ENCODE peak calls at places on chromosomes 4 and X, in four cellular contexts. K is HL-60; O is stimulated activated CD8-positive, alpha-beta memory T cell treated with anti-CD3 and anti-CD28 coated beads, Interleukin-12 subunit alpha, Interleukin-12 subunit beta, amount 100 ng/mL, for 1 hour; I is tibial artery. T is an unnamed sample.

GRCh38 chrX:109774136-109774535 is 41.1 kb upstream of the ACSL4 start:
- DNase-seq in O (no peak), K (no peak), I (no peak), T (no peak)

GRCh38 chrX:41695464-41695863 is 6.7 kb downstream of the GPR34 start:
- DNase-seq in O (no peak), K (no peak), I (no peak), T (no peak)

GRCh38 chr4:75629239-75629638 is 1.1 kb downstream of the CDKL2 start:
- DNase-seq in K (no peak), O (no peak), I (no peak), T (no peak)

GRCh38 chr4:86959588-86960500 is 25.0 kb downstream of the AFF1 start:
- DNase-seq in O (no peak), K (no peak), I (no peak), T (no peak)

GRCh38 chr4:110636677-110637407 is 14.0 kb upstream of the PITX2 start:
- DNase-seq in I (no peak), O (no peak), K (no peak), T (no peak)

GRCh38 chrX:55742649-55743048 is 25.1 kb downstream of the RRAGB start:
- DNase-seq in O (no peak), I (no peak), K (no peak), T (no peak)

GRCh38 chrX:104098151-104098808 is 14.0 kb upstream of the ZCCHC18 start:
- DNase-seq in I (no peak), K (peak; percentile 57), O (peak; percentile 20), T (peak; percentile 89)

GRCh38 chr4:122384245-122384644 is 5.4 kb downstream of the ADAD1 start:
- DNase-seq in I (no peak), K (no peak), O (no peak), T (no peak)

GRCh38 chr4:126611900-126612299 is 1020.9 kb upstream of the INTU start:
- DNase-seq in I (no peak), O (no peak), K (no peak), T (no peak)

GRCh38 chr4:75158451-75158850 is 225.5 kb downstream of the PARM1 start:
- DNase-seq in K (no peak), I (no peak), O (no peak), T (no peak)

GRCh38 chr4:122548452-122548851 is 72.4 kb downstream of the IL21 start:
- DNase-seq in K (no peak), O (no peak), I (no peak), T (no peak)

GRCh38 chr4:165784672-165785071 is 88.4 kb upstream of the TLL1 start:
- DNase-seq in I (no peak), O (no peak), K (no peak), T (no peak)

GRCh38 chr4:1416948-1417260 is 10.7 kb upstream of the NKX1-1 start:
- DNase-seq in I (no peak), O (no peak), K (no peak), T (no peak)

GRCh38 chr4:10582059-10582686 is 102.4 kb downstream of the CLNK start:
- DNase-seq in I (peak; percentile 47), O (no peak), K (no peak), T (peak; percentile 70)

GRCh38 chrX:153688071-153688470 is 345 bp downstream of the SLC6A8 start:
- DNase-seq in K (no peak), O (no peak), I (no peak), T (no peak)

GRCh38 chr4:143356493-143356892 is 19.8 kb downstream of the GAB1 start:
- DNase-seq in K (no peak), O (no peak), I (no peak), T (no peak)

GRCh38 chrX:42602566-42602965 is 175.4 kb downstream of the PPP1R2C start:
- DNase-seq in O (no peak), I (no peak), K (no peak), T (no peak)

GRCh38 chrX:53616921-53617320 is 69.6 kb downstream of the HUWE1 start:
- DNase-seq in I (no peak), K (no peak), O (no peak), T (no peak)

GRCh38 chr4:163878336-163879121 is 384.0 kb downstream of the TMA16 start:
- DNase-seq in K (no peak), I (no peak), O (no peak), T (no peak)